ENCODE peak calls at places on chromosomes 5 and 9, in eight cellular contexts. One of them, this sample, is unnamed.
A peak's percentile ranks its signal among the peaks of the same experiment; 100 is the strongest.

GRCh38 chr9:129197978-129198736 is 20.1 kb upstream of the IER5L start:
- DNase-seq in aorta: peak; percentile 85
- DNase-seq in CD4-positive, alpha-beta memory T cell: no peak
- DNase-seq in upper lobe of left lung: no peak
- DNase-seq in Peyer's patch: no peak
- DNase-seq in HepG2: no peak
- DNase-seq in endodermal cell: peak; percentile 76
- DNase-seq in heart left ventricle: peak; percentile 71
- DNase-seq in this sample: no peak

GRCh38 chr9:2153599-2154217 is 138.6 kb downstream of the SMARCA2 start:
- DNase-seq in aorta: no peak
- DNase-seq in CD4-positive, alpha-beta memory T cell: no peak
- DNase-seq in upper lobe of left lung: no peak
- DNase-seq in Peyer's patch: no peak
- DNase-seq in HepG2: no peak
- DNase-seq in endodermal cell: no peak
- DNase-seq in heart left ventricle: no peak
- DNase-seq in this sample: no peak

GRCh38 chr5:96699186-96699820 is 37.1 kb downstream of the CAST start:
- DNase-seq in aorta: no peak
- DNase-seq in CD4-positive, alpha-beta memory T cell: no peak
- DNase-seq in upper lobe of left lung: no peak
- DNase-seq in Peyer's patch: no peak
- DNase-seq in HepG2: no peak
- DNase-seq in endodermal cell: peak; percentile 68
- DNase-seq in heart left ventricle: no peak
- DNase-seq in this sample: no peak

GRCh38 chr5:147223951-147224791 is 10.7 kb upstream of the STK32A start:
- DNase-seq in aorta: no peak
- DNase-seq in CD4-positive, alpha-beta memory T cell: no peak
- DNase-seq in upper lobe of left lung: no peak
- DNase-seq in Peyer's patch: no peak
- DNase-seq in HepG2: peak; percentile 8
- DNase-seq in endodermal cell: peak; percentile 75
- DNase-seq in heart left ventricle: no peak
- DNase-seq in this sample: no peak

GRCh38 chr9:18362901-18363685 is 110.9 kb upstream of the ADAMTSL1 start:
- DNase-seq in aorta: no peak
- DNase-seq in CD4-positive, alpha-beta memory T cell: no peak
- DNase-seq in upper lobe of left lung: no peak
- DNase-seq in Peyer's patch: no peak
- DNase-seq in HepG2: no peak
- DNase-seq in endodermal cell: no peak
- DNase-seq in heart left ventricle: peak; percentile 36
- DNase-seq in this sample: no peak

GRCh38 chr9:4604678-4605095 is 57.4 kb upstream of the PLPP6 start:
- DNase-seq in aorta: no peak
- DNase-seq in CD4-positive, alpha-beta memory T cell: peak; percentile 72
- DNase-seq in upper lobe of left lung: no peak
- DNase-seq in Peyer's patch: peak; percentile 75
- DNase-seq in HepG2: peak; percentile 75
- DNase-seq in endodermal cell: peak; percentile 90
- DNase-seq in heart left ventricle: peak; percentile 30
- DNase-seq in this sample: peak; percentile 16

GRCh38 chr5:138544171-138545134 is 1.4 kb upstream of the ETF1 start:
- DNase-seq in aorta: no peak
- DNase-seq in CD4-positive, alpha-beta memory T cell: peak; percentile 15
- DNase-seq in upper lobe of left lung: no peak
- DNase-seq in Peyer's patch: no peak
- DNase-seq in HepG2: no peak
- DNase-seq in endodermal cell: no peak
- DNase-seq in heart left ventricle: no peak
- DNase-seq in this sample: no peak

GRCh38 chr5:120017523-120017922 is 388.2 kb downstream of the FAM170A start:
- DNase-seq in aorta: no peak
- DNase-seq in CD4-positive, alpha-beta memory T cell: no peak
- DNase-seq in upper lobe of left lung: no peak
- DNase-seq in Peyer's patch: no peak
- DNase-seq in HepG2: no peak
- DNase-seq in endodermal cell: no peak
- DNase-seq in heart left ventricle: no peak
- DNase-seq in this sample: no peak

GRCh38 chr5:88480766-88481499 is 212.3 kb upstream of the TMEM161B start:
- DNase-seq in aorta: no peak
- DNase-seq in CD4-positive, alpha-beta memory T cell: no peak
- DNase-seq in upper lobe of left lung: no peak
- DNase-seq in Peyer's patch: no peak
- DNase-seq in HepG2: no peak
- DNase-seq in endodermal cell: no peak
- DNase-seq in heart left ventricle: no peak
- DNase-seq in this sample: no peak

GRCh38 chr9:109640232-109641078 is 139.5 kb upstream of the PALM2AKAP2 start:
- DNase-seq in aorta: peak; percentile 70
- DNase-seq in CD4-positive, alpha-beta memory T cell: no peak
- DNase-seq in upper lobe of left lung: peak; percentile 87
- DNase-seq in Peyer's patch: no peak
- DNase-seq in HepG2: no peak
- DNase-seq in endodermal cell: peak; percentile 80
- DNase-seq in heart left ventricle: peak; percentile 64
- DNase-seq in this sample: no peak

GRCh38 chr5:38725419-38725865 is 120.4 kb upstream of the OSMR start:
- DNase-seq in aorta: no peak
- DNase-seq in CD4-positive, alpha-beta memory T cell: no peak
- DNase-seq in upper lobe of left lung: no peak
- DNase-seq in Peyer's patch: no peak
- DNase-seq in HepG2: no peak
- DNase-seq in endodermal cell: no peak
- DNase-seq in heart left ventricle: no peak
- DNase-seq in this sample: no peak

GRCh38 chr9:12785251-12785880 is 10.5 kb downstream of the LURAP1L start:
- DNase-seq in aorta: peak; percentile 69
- DNase-seq in CD4-positive, alpha-beta memory T cell: no peak
- DNase-seq in upper lobe of left lung: no peak
- DNase-seq in Peyer's patch: no peak
- DNase-seq in HepG2: no peak
- DNase-seq in endodermal cell: no peak
- DNase-seq in heart left ventricle: no peak
- DNase-seq in this sample: no peak

GRCh38 chr5:10351199-10351881 is 2.2 kb upstream of the MARCHF6 start:
- DNase-seq in aorta: no peak
- DNase-seq in CD4-positive, alpha-beta memory T cell: no peak
- DNase-seq in upper lobe of left lung: no peak
- DNase-seq in Peyer's patch: no peak
- DNase-seq in HepG2: peak; percentile 41
- DNase-seq in endodermal cell: peak; percentile 49
- DNase-seq in heart left ventricle: peak; percentile 42
- DNase-seq in this sample: no peak

GRCh38 chr9:32395483-32396216 is 11.2 kb downstream of the ACO1 start:
- DNase-seq in aorta: peak; percentile 59
- DNase-seq in CD4-positive, alpha-beta memory T cell: no peak
- DNase-seq in upper lobe of left lung: no peak
- DNase-seq in Peyer's patch: no peak
- DNase-seq in HepG2: no peak
- DNase-seq in endodermal cell: no peak
- DNase-seq in heart left ventricle: peak; percentile 73
- DNase-seq in this sample: no peak

GRCh38 chr5:27315541-27316282 is 277.3 kb upstream of the CDH9 start:
- DNase-seq in aorta: no peak
- DNase-seq in CD4-positive, alpha-beta memory T cell: no peak
- DNase-seq in upper lobe of left lung: no peak
- DNase-seq in Peyer's patch: no peak
- DNase-seq in HepG2: no peak
- DNase-seq in endodermal cell: no peak
- DNase-seq in heart left ventricle: no peak
- DNase-seq in this sample: no peak

GRCh38 chr9:86464242-86464641 is 110.0 kb upstream of the TUT7 start:
- DNase-seq in aorta: no peak
- DNase-seq in CD4-positive, alpha-beta memory T cell: no peak
- DNase-seq in upper lobe of left lung: no peak
- DNase-seq in Peyer's patch: no peak
- DNase-seq in HepG2: no peak
- DNase-seq in endodermal cell: no peak
- DNase-seq in heart left ventricle: no peak
- DNase-seq in this sample: no peak

GRCh38 chr5:149605354-149605997 is 24.2 kb downstream of the ARHGEF37 start:
- DNase-seq in aorta: no peak
- DNase-seq in CD4-positive, alpha-beta memory T cell: no peak
- DNase-seq in upper lobe of left lung: no peak
- DNase-seq in Peyer's patch: no peak
- DNase-seq in HepG2: no peak
- DNase-seq in endodermal cell: no peak
- DNase-seq in heart left ventricle: no peak
- DNase-seq in this sample: no peak

GRCh38 chr5:82365744-82366228 is 87.6 kb upstream of the RPS23 start:
- DNase-seq in aorta: no peak
- DNase-seq in CD4-positive, alpha-beta memory T cell: no peak
- DNase-seq in upper lobe of left lung: no peak
- DNase-seq in Peyer's patch: no peak
- DNase-seq in HepG2: peak; percentile 87
- DNase-seq in endodermal cell: no peak
- DNase-seq in heart left ventricle: no peak
- DNase-seq in this sample: no peak

GRCh38 chr5:172550096-172550765 is 90.8 kb upstream of the NEURL1B start:
- DNase-seq in aorta: no peak
- DNase-seq in CD4-positive, alpha-beta memory T cell: no peak
- DNase-seq in upper lobe of left lung: no peak
- DNase-seq in Peyer's patch: no peak
- DNase-seq in HepG2: no peak
- DNase-seq in endodermal cell: peak; percentile 42
- DNase-seq in heart left ventricle: no peak
- DNase-seq in this sample: no peak

GRCh38 chr9:111161015-111161415 is 122.7 kb upstream of the LPAR1 start:
- DNase-seq in aorta: no peak
- DNase-seq in CD4-positive, alpha-beta memory T cell: no peak
- DNase-seq in upper lobe of left lung: no peak
- DNase-seq in Peyer's patch: no peak
- DNase-seq in HepG2: no peak
- DNase-seq in endodermal cell: no peak
- DNase-seq in heart left ventricle: no peak
- DNase-seq in this sample: no peak

GRCh38 chr5:181024245-181025029 is 15.6 kb upstream of the BTNL9 start:
- DNase-seq in aorta: no peak
- DNase-seq in CD4-positive, alpha-beta memory T cell: no peak
- DNase-seq in upper lobe of left lung: no peak
- DNase-seq in Peyer's patch: no peak
- DNase-seq in HepG2: no peak
- DNase-seq in endodermal cell: no peak
- DNase-seq in heart left ventricle: no peak
- DNase-seq in this sample: no peak

GRCh38 chr5:134139891-134140469 is 25.5 kb downstream of the TCF7 start:
- DNase-seq in aorta: no peak
- DNase-seq in CD4-positive, alpha-beta memory T cell: no peak
- DNase-seq in upper lobe of left lung: no peak
- DNase-seq in Peyer's patch: no peak
- DNase-seq in HepG2: no peak
- DNase-seq in endodermal cell: peak; percentile 40
- DNase-seq in heart left ventricle: no peak
- DNase-seq in this sample: peak; percentile 3

GRCh38 chr5:122871669-122872068 is 26.3 kb downstream of the SNX24 start:
- DNase-seq in aorta: no peak
- DNase-seq in CD4-positive, alpha-beta memory T cell: no peak
- DNase-seq in upper lobe of left lung: no peak
- DNase-seq in Peyer's patch: no peak
- DNase-seq in HepG2: no peak
- DNase-seq in endodermal cell: no peak
- DNase-seq in heart left ventricle: no peak
- DNase-seq in this sample: no peak

DNA sequence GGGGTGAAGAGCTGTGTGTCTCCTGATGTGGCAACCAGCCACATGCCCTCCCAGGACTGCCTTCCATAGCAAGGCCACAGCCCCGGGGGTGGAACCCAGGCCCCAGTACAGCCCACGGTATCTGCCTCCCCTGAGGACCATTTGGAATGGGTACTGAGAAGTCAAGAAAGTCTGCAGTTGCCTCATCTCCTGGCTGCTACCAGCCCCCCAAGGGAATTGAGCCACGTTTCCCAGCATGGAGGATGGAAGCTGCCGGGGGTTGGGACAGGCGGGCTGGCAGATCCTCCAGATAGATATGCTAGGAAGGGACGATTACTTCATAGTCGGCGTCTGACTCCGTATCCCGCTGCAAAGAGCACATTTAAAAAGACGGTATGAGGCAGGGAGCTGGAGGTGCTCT is 5.5 kb upstream of the DMRT2 start:
- DNase-seq in aorta: no peak
- DNase-seq in CD4-positive, alpha-beta memory T cell: no peak
- DNase-seq in upper lobe of left lung: no peak
- DNase-seq in Peyer's patch: no peak
- DNase-seq in HepG2: no peak
- DNase-seq in endodermal cell: no peak
- DNase-seq in heart left ventricle: peak; percentile 34
- DNase-seq in this sample: no peak
- H3K9me3 ChIP-seq in aorta: no peaks in the 10 kb centered on the region
- H3K9me3 ChIP-seq in CD4-positive, alpha-beta memory T cell: no peaks in the 10 kb centered on the region
- H3K9me3 ChIP-seq in upper lobe of left lung: no peaks in the 10 kb centered on the region
- H3K9me3 ChIP-seq in Peyer's patch: no peaks in the 10 kb centered on the region
- H3K9me3 ChIP-seq in HepG2: no peaks in the 10 kb centered on the region
- H3K9me3 ChIP-seq in endodermal cell: peaks cover 14% of the 10 kb centered on the region
- H3K9me3 ChIP-seq in heart left ventricle: no peaks in the 10 kb centered on the region
- H3K9me3 ChIP-seq in this sample: peaks cover 4% of the 10 kb centered on the region

DNA sequence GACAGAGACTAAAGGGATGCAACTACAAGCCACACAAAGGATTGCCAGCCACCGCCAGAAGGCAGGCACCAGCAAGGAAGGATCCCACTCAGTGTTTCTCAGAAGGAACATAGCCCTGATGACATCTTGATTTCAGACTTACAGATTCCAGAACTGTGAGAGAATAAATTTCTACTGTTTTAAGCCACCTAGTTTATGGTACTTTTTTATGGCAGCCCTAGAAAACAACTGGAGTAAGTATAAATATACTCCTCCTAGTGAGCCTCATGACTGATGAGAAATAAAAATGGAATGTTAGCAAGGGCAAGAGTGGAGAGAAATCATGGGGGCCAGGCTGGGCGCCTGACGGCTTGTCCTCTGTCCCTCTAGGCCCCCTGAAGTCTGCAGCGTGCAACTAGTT is 307.3 kb downstream of the PIK3R1 start:
- DNase-seq in aorta: no peak
- DNase-seq in CD4-positive, alpha-beta memory T cell: no peak
- DNase-seq in upper lobe of left lung: no peak
- DNase-seq in Peyer's patch: no peak
- DNase-seq in HepG2: no peak
- DNase-seq in endodermal cell: no peak
- DNase-seq in heart left ventricle: no peak
- DNase-seq in this sample: no peak
- H3K9me3 ChIP-seq in aorta: no peaks in the 10 kb centered on the region
- H3K9me3 ChIP-seq in CD4-positive, alpha-beta memory T cell: no peaks in the 10 kb centered on the region
- H3K9me3 ChIP-seq in upper lobe of left lung: peaks cover 1% of the 10 kb centered on the region
- H3K9me3 ChIP-seq in Peyer's patch: no peaks in the 10 kb centered on the region
- H3K9me3 ChIP-seq in HepG2: peaks cover under 1% of the 10 kb centered on the region
- H3K9me3 ChIP-seq in endodermal cell: peaks cover 5% of the 10 kb centered on the region
- H3K9me3 ChIP-seq in heart left ventricle: peaks cover 3% of the 10 kb centered on the region
- H3K9me3 ChIP-seq in this sample: no peaks in the 10 kb centered on the region

GRCh38 chr5:124245276-124245675 is 501.2 kb downstream of the ZNF608 start:
- DNase-seq in aorta: no peak
- DNase-seq in CD4-positive, alpha-beta memory T cell: no peak
- DNase-seq in upper lobe of left lung: no peak
- DNase-seq in Peyer's patch: no peak
- DNase-seq in HepG2: no peak
- DNase-seq in endodermal cell: no peak
- DNase-seq in heart left ventricle: no peak
- DNase-seq in this sample: no peak
- H3K9me3 ChIP-seq in aorta: peaks cover 2% of the 10 kb centered on the region
- H3K9me3 ChIP-seq in CD4-positive, alpha-beta memory T cell: no peaks in the 10 kb centered on the region
- H3K9me3 ChIP-seq in upper lobe of left lung: no peaks in the 10 kb centered on the region
- H3K9me3 ChIP-seq in Peyer's patch: no peaks in the 10 kb centered on the region
- H3K9me3 ChIP-seq in HepG2: peaks cover 43% of the 10 kb centered on the region
- H3K9me3 ChIP-seq in endodermal cell: peaks cover 51% of the 10 kb centered on the region
- H3K9me3 ChIP-seq in heart left ventricle: peaks cover 27% of the 10 kb centered on the region
- H3K9me3 ChIP-seq in this sample: no peaks in the 10 kb centered on the region

GRCh38 chr9:138103824-138104206 is 226.2 kb downstream of the CACNA1B start:
- DNase-seq in aorta: no peak
- DNase-seq in CD4-positive, alpha-beta memory T cell: no peak
- DNase-seq in upper lobe of left lung: peak; percentile 55
- DNase-seq in Peyer's patch: no peak
- DNase-seq in HepG2: no peak
- DNase-seq in endodermal cell: peak; percentile 35
- DNase-seq in heart left ventricle: no peak
- DNase-seq in this sample: no peak
- H3K9me3 ChIP-seq in aorta: no peaks in the 10 kb centered on the region
- H3K9me3 ChIP-seq in CD4-positive, alpha-beta memory T cell: no peaks in the 10 kb centered on the region
- H3K9me3 ChIP-seq in upper lobe of left lung: no peaks in the 10 kb centered on the region
- H3K9me3 ChIP-seq in Peyer's patch: no peaks in the 10 kb centered on the region
- H3K9me3 ChIP-seq in HepG2: no peaks in the 10 kb centered on the region
- H3K9me3 ChIP-seq in endodermal cell: peaks cover 10% of the 10 kb centered on the region
- H3K9me3 ChIP-seq in heart left ventricle: no peaks in the 10 kb centered on the region
- H3K9me3 ChIP-seq in this sample: no peaks in the 10 kb centered on the region

This sample was measured in T-helper 17 cell.